ENCODE peak calls at places on chromosomes 12 and 14, in six cellular contexts. G is Right ventricle myocardium superior, K is adipocyte, J is T follicular helper cell, X is lower leg skin, B is cardiac fibroblast. I is an unnamed sample.

GRCh38 chr12:101552277-101552676 is 42.5 kb upstream of the MYBPC1 start:
- DNase-seq in B (peak; percentile 41), X (peak; percentile 27), K (peak; percentile 75), G (peak; percentile 57), J (no peak), I (peak; percentile 13)

GRCh38 chr12:120474092-120474960 is 4.8 kb upstream of the SRSF9 start:
- DNase-seq in X (peak; percentile 51), J (no peak), G (no peak), B (peak; percentile 46), K (peak; percentile 67), I (peak; percentile 84)

GRCh38 chr12:132477009-132477702 is 12.8 kb upstream of the FBRSL1 start:
- DNase-seq in G (peak; percentile 40), K (no peak), B (no peak), J (no peak), X (no peak), I (no peak)

GRCh38 chr12:27561535-27562350 is 37.7 kb downstream of the PPFIBP1 start:
- DNase-seq in K (no peak), G (no peak), B (no peak), X (no peak), J (no peak), I (no peak)

GRCh38 chr12:46446645-46447044 is 74.1 kb upstream of the SLC38A2 start:
- DNase-seq in J (no peak), G (no peak), B (peak; percentile 59), X (no peak), K (no peak), I (no peak)

GRCh38 chr12:12717586-12718381 is 616 bp downstream of the CDKN1B start:
- DNase-seq in G (peak; percentile 58), K (peak; percentile 55), X (no peak), B (no peak), J (no peak), I (no peak)

GRCh38 chr12:97299867-97300266 is 162.7 kb upstream of the RMST start:
- DNase-seq in K (no peak), X (no peak), B (no peak), G (no peak), J (no peak), I (no peak)

GRCh38 chr14:81169711-81170103 is 51.1 kb downstream of the GTF2A1 start:
- DNase-seq in G (peak; percentile 85), K (peak; percentile 46), B (peak; percentile 31), J (no peak), X (peak; percentile 71), I (no peak)

GRCh38 chr14:74548881-74549280 is 55.3 kb downstream of the ISCA2 start:
- DNase-seq in G (peak; percentile 90), K (peak; percentile 71), J (no peak), B (peak; percentile 74), X (peak; percentile 91), I (no peak)

GRCh38 chr14:104473649-104474574 is 105.7 kb upstream of the C14orf180 start:
- DNase-seq in B (no peak), G (no peak), X (no peak), J (no peak), K (no peak), I (no peak)

GRCh38 chr14:24463806-24464785 is 21.5 kb upstream of the SDR39U1 start:
- DNase-seq in K (no peak), X (no peak), B (no peak), J (no peak), G (no peak), I (no peak)